ENCODE peak calls at places on chromosomes 11 and 22, in four cellular contexts. J is GM12878, T is K562, M is HepG2. R is an unnamed sample.

GRCh38 chr11:32113637-32114203 is 22.8 kb downstream of the RCN1 start:
- DNase-seq in J (no peak), M (no peak), T (no peak), R (no peak)

GRCh38 chr11:67434395-67434881 is 3.0 kb downstream of the PTPRCAP start:
- DNase-seq in T (no peak), M (no peak), J (no peak), R (no peak)

GRCh38 chr22:36760716-36761115 is 15.2 kb downstream of the IFT27 start:
- DNase-seq in J (no peak), T (no peak), M (no peak), R (no peak)

GRCh38 chr11:3077846-3078440 is 20.7 kb upstream of the CARS1 start:
- DNase-seq in M (no peak), T (no peak), J (no peak), R (no peak)

GRCh38 chr11:107696140-107696539 is 15.7 kb downstream of the SLN start:
- DNase-seq in M (no peak), T (no peak), J (no peak), R (peak; percentile 71)

GRCh38 chr22:23180893-23181762 is 819 bp downstream of the BCR start:
- DNase-seq in J (no peak), T (peak; percentile 87), M (no peak), R (peak; percentile 26)

GRCh38 chr11:2793781-2794418 is 91.7 kb downstream of the CDKN1C start:
- DNase-seq in J (no peak), T (no peak), M (no peak), R (no peak)

GRCh38 chr11:132064987-132065620 is 694.7 kb downstream of the NTM start:
- DNase-seq in T (no peak), J (no peak), M (no peak), R (peak; percentile 1)

GRCh38 chr22:45468872-45469572 is 33.7 kb upstream of the FBLN1 start:
- DNase-seq in T (no peak), M (no peak), J (no peak), R (no peak)

GRCh38 chr22:23294221-23294620 is 113.9 kb downstream of the BCR start:
- DNase-seq in T (no peak), J (no peak), M (no peak), R (no peak)

GRCh38 chr11:128931066-128931465 is 11.6 kb downstream of the TP53AIP1 start:
- DNase-seq in J (no peak), T (no peak), M (no peak), R (no peak)

GRCh38 chr22:50684986-50685385 is 12.4 kb downstream of the SHANK3 start:
- DNase-seq in M (no peak), T (no peak), J (no peak), R (no peak)

GRCh38 chr22:20247010-20247505 is 21.1 kb downstream of the RTN4R start:
- DNase-seq in M (no peak), T (peak; percentile 82), J (peak; percentile 43), R (no peak)

GRCh38 chr11:70772950-70773349 is 374.6 kb downstream of the CTTN start:
- DNase-seq in J (no peak), M (peak; percentile 28), T (peak; percentile 28), R (no peak)

GRCh38 chr11:8122173-8122572 is 41.2 kb downstream of the TUB start:
- DNase-seq in J (no peak), T (no peak), M (no peak), R (no peak)

GRCh38 chr11:7381937-7382336 is 103.4 kb upstream of the OLFML1 start:
- DNase-seq in T (no peak), M (no peak), J (no peak), R (no peak)

GRCh38 chr11:48123934-48124755 is 92.5 kb upstream of the OR4B1 start:
- DNase-seq in M (no peak), J (no peak), T (no peak), R (no peak)

GRCh38 chr22:31575190-31575589 is 78.9 kb downstream of the SFI1 start:
- DNase-seq in J (no peak), T (no peak), M (no peak), R (no peak)

GRCh38 chr11:76391811-76392475 is 10.8 kb downstream of the GVQW3 start:
- DNase-seq in T (no peak), M (no peak), J (no peak), R (no peak)

GRCh38 chr11:19878520-19878919 is 165.9 kb downstream of the NAV2 start:
- DNase-seq in J (no peak), M (no peak), T (no peak), R (no peak)

GRCh38 chr22:25992331-25992730 is 176.9 kb upstream of the SEZ6L start:
- DNase-seq in J (no peak), M (no peak), T (no peak), R (no peak)

GRCh38 chr11:72762641-72763304 is 10.6 kb upstream of the ARAP1 start:
- DNase-seq in T (no peak), J (no peak), M (no peak), R (no peak)

GRCh38 chr11:75275581-75275980 is 35.0 kb downstream of the TPBGL start:
- DNase-seq in M (no peak), T (no peak), J (no peak), R (no peak)

GRCh38 chr11:2697871-2698270 is 1.9 kb downstream of the KCNQ1OT1 start:
- DNase-seq in T (no peak), M (no peak), J (no peak), R (no peak)

GRCh38 chr11:33375688-33376311 is 118.6 kb downstream of the HIPK3 start:
- DNase-seq in M (no peak), J (no peak), T (no peak), R (no peak)

GRCh38 chr11:2837096-2837601 is 48.4 kb downstream of the CDKN1C start:
- DNase-seq in M (peak; percentile 62), T (peak; percentile 82), J (no peak), R (peak; percentile 42)

GRCh38 chr11:55474321-55474720 is 79.9 kb upstream of the OR4C15 start:
- DNase-seq in J (no peak), M (no peak), T (no peak), R (no peak)

GRCh38 chr11:126257764-126258163 is 10.9 kb downstream of the SRPRA start:
- DNase-seq in M (no peak), T (no peak), J (no peak), R (no peak)

GRCh38 chr11:71182791-71183556 is 69.4 kb downstream of the SHANK2 start:
- DNase-seq in J (no peak), M (no peak), T (no peak), R (no peak)

GRCh38 chr11:15897211-15897960 is 459.0 kb downstream of the SOX6 start:
- DNase-seq in T (no peak), M (no peak), J (no peak), R (no peak)

GRCh38 chr22:19709063-19709769 is 5.1 kb upstream of the SEPTIN5 start:
- DNase-seq in T (no peak), J (no peak), M (no peak), R (no peak)

GRCh38 chr22:18056161-18056666 is 21.6 kb upstream of the PEX26 start:
- DNase-seq in J (no peak), M (peak; percentile 77), T (peak; percentile 45), R (no peak)

GRCh38 chr11:83024270-83024854 is 47.3 kb downstream of the RAB30 start:
- DNase-seq in J (no peak), T (no peak), M (no peak), R (no peak)

GRCh38 chr11:83023410-83023809 is 48.3 kb downstream of the RAB30 start:
- DNase-seq in J (no peak), M (no peak), T (no peak), R (no peak)

GRCh38 chr11:83020942-83021779 is 50.5 kb downstream of the RAB30 start:
- DNase-seq in J (no peak), T (no peak), M (no peak), R (no peak)

GRCh38 chr11:83021780-83022125 is 49.9 kb downstream of the RAB30 start:
- DNase-seq in M (no peak), T (no peak), J (no peak), R (no peak)

GRCh38 chr11:83019888-83020579 is 51.7 kb downstream of the RAB30 start:
- DNase-seq in M (no peak), T (no peak), J (no peak), R (no peak)
- TF ChIP-seq POLR2AphosphoS2 in M (no peak), T (no peak), J (no peak), R (no peak)

DNA sequence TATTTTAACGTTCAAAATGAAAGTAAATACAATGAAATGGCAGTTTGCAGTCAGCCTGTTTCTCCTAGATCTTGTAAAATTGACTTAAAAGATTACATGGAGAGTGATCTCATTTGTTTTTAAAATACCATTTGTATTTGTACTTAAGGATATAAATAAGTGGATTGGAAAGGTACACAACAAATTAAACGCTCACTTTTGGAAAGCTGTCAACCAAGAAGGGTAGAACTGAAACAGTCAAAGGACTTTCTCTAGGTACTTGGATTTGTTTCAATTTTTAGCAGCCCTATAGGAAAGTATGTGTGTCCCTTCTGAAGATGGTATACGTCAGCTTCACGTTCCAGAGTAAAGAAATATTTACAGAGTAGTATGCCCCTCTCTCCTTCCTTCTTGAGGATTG is 7.3 kb downstream of the TBRG1 start:
- DNase-seq in J (no peak), M (no peak), T (no peak), R (no peak)
- TF ChIP-seq JUNB in J (no peak), M (no peak), T (no peak), R (no peak)

GRCh38 chr11:83159901-83160865 is 3.3 kb downstream of the PCF11 start:
- DNase-seq in T (no peak), J (no peak), M (no peak), R (no peak)
- TF ChIP-seq POLR2AphosphoS2 in T (no peak), J (peak; percentile 83), M (peak; percentile 77), R (peak; percentile 35)

GRCh38 chr11:95297680-95298452 is 66.9 kb upstream of the SESN3 start:
- DNase-seq in M (no peak), J (no peak), T (no peak), R (no peak)

GRCh38 chr11:95301497-95301896 is 70.5 kb upstream of the SESN3 start:
- DNase-seq in M (no peak), J (no peak), T (no peak), R (no peak)

GRCh38 chr11:95296165-95296564 is 65.2 kb upstream of the SESN3 start:
- DNase-seq in J (no peak), T (no peak), M (no peak), R (no peak)

GRCh38 chr11:95296621-95297025 is 65.6 kb upstream of the SESN3 start:
- DNase-seq in M (no peak), T (no peak), J (peak; percentile 39), R (no peak)

GRCh38 chr11:95299078-95299611 is 68.1 kb upstream of the SESN3 start:
- DNase-seq in J (no peak), M (no peak), T (no peak), R (no peak)
- TF ChIP-seq JUNB in J (no peak), M (no peak), T (no peak), R (no peak)

DNA sequence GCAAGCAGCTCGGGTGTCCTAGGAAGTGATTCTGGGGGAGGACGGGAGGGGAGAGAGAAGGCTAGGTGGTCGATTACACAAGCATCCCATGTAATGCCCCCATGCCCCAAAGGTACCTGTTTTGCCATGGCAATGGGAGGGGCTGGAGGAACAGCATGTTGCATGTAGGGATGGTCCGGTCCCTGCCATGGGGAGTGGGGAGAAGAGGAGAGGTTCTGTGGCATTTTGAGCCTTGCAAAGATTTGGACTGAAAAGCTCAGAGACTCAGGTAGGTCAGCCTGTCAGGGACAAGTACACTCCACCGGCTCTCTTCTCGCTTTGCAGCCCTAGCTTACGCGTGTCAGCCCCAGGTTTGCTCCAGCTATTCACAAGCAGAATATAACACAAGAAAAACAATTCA is 21.4 kb downstream of the APOL5 start:
- DNase-seq in M (no peak), T (no peak), J (no peak), R (no peak)
- TF ChIP-seq POLR2AphosphoS2 in M (no peak), T (no peak), J (no peak), R (no peak)

R was measured in A549.